ENCODE peak calls at places on chromosome 3, in seven cellular contexts. X is thoracic aorta; K is cardiac fibroblast; S is AG04450; P is psoas muscle; D is hepatocyte; T is CD8-positive, alpha-beta T cell. V is an unnamed sample.

GRCh38 chr3:12532182-12532581 is 13.1 kb downstream of the MKRN2OS start:
- DNase-seq in X (no peak), K (no peak), S (no peak), P (no peak), D (no peak), T (no peak), V (no peak)

GRCh38 chr3:160577093-160577492 is 11.7 kb upstream of the KPNA4 start:
- DNase-seq in X (no peak), K (no peak), S (no peak), P (no peak), D (no peak), T (no peak), V (no peak)

GRCh38 chr3:15055019-15055557 is 10.0 kb downstream of the MRPS25 start:
- DNase-seq in X (no peak), K (no peak), S (no peak), P (no peak), D (no peak), T (no peak), V (no peak)

GRCh38 chr3:4953119-4953518 is 26.1 kb upstream of the BHLHE40 start:
- DNase-seq in X (no peak), K (no peak), S (no peak), P (no peak), D (no peak), T (no peak), V (no peak)

GRCh38 chr3:162721736-162722135 is 1225.1 kb downstream of the OTOL1 start:
- DNase-seq in X (no peak), K (no peak), S (no peak), P (no peak), D (no peak), T (no peak), V (no peak)

GRCh38 chr3:65659396-65659795 is 379.3 kb downstream of the MAGI1 start:
- DNase-seq in X (no peak), K (no peak), S (no peak), P (no peak), D (no peak), T (no peak), V (no peak)

GRCh38 chr3:4994144-4994730 is 15.0 kb downstream of the BHLHE40 start:
- DNase-seq in X (no peak), K (no peak), S (no peak), P (no peak), D (no peak), T (no peak), V (peak; percentile 82)

GRCh38 chr3:184399410-184399809 is 19.6 kb downstream of the CHRD start:
- DNase-seq in X (no peak), K (peak; percentile 88), S (peak; percentile 88), P (no peak), D (peak; percentile 78), T (no peak), V (peak; percentile 23)

GRCh38 chr3:141387446-141388030 is 19.2 kb downstream of the ZBTB38 start:
- DNase-seq in X (no peak), K (no peak), S (no peak), P (no peak), D (no peak), T (no peak), V (no peak)

GRCh38 chr3:178532414-178532813 is 3.8 kb upstream of the KCNMB2 start:
- DNase-seq in X (no peak), K (peak; percentile 11), S (no peak), P (no peak), D (no peak), T (no peak), V (no peak)

GRCh38 chr3:105040026-105040622 is 326.6 kb upstream of the ALCAM start:
- DNase-seq in X (no peak), K (peak; percentile 34), S (no peak), P (no peak), D (no peak), T (no peak), V (no peak)

GRCh38 chr3:178137831-178138230 is 398.4 kb upstream of the KCNMB2 start:
- DNase-seq in X (no peak), K (no peak), S (no peak), P (no peak), D (no peak), T (no peak), V (no peak)

GRCh38 chr3:173465112-173465511 is 67.6 kb downstream of the NLGN1 start:
- DNase-seq in X (no peak), K (peak; percentile 24), S (no peak), P (no peak), D (no peak), T (no peak), V (peak; percentile 67)

GRCh38 chr3:67540198-67540894 is 114.1 kb downstream of the SUCLG2 start:
- DNase-seq in X (no peak), K (no peak), S (no peak), P (peak; percentile 36), D (peak; percentile 12), T (no peak), V (no peak)

GRCh38 chr3:122977645-122978466 is 49.7 kb downstream of the SEMA5B start:
- DNase-seq in X (peak; percentile 47), K (peak; percentile 74), S (peak; percentile 27), P (no peak), D (peak; percentile 80), T (no peak), V (peak; percentile 65)

GRCh38 chr3:43320288-43320687 is 33.9 kb downstream of the SNRK start:
- DNase-seq in X (no peak), K (no peak), S (no peak), P (no peak), D (no peak), T (no peak), V (no peak)

GRCh38 chr3:197256836-197257444 is 41.5 kb downstream of the DLG1 start:
- DNase-seq in X (no peak), K (peak; percentile 73), S (peak; percentile 24), P (no peak), D (peak; percentile 65), T (no peak), V (peak; percentile 59)

DNA sequence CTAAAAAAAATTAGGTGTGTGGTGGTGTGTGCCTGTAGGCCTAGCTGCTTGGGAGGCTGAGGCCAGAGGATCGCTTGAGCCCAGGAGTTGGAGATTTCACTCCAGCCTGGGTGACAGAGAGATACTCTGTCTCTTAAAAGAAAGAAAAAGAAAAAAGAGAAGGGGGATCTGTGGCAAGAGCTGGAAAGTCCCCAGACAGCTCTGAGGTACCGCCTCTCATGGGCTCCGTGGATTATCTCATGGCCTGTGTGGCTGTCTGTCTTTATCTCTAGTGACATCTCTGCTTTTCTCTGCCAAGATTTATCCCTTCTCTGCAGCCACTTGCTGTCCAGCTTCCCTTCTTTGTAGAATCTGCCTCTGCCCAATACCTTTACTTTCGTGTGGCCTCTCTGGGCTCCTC is 5.7 kb downstream of the EXOSC7 start:
- DNase-seq in X (no peak), K (no peak), S (no peak), P (no peak), D (no peak), T (no peak), V (no peak)
- TF ChIP-seq CTCF in X (no peak), K (no peak), S (no peak), P (no peak), D (no peak), T (no peak), V (no peak)

GRCh38 chr3:186823391-186823790 is 17.1 kb upstream of the RFC4 start:
- DNase-seq in X (no peak), K (peak; percentile 32), S (no peak), P (no peak), D (no peak), T (no peak), V (no peak)

GRCh38 chr3:186826978-186827857 is 15.3 kb upstream of the ADIPOQ start:
- DNase-seq in X (no peak), K (peak; percentile 88), S (peak; percentile 39), P (peak; percentile 89), D (peak; percentile 95), T (peak; percentile 59), V (peak; percentile 88)

GRCh38 chr3:186826316-186826977 is 16.1 kb upstream of the ADIPOQ start:
- DNase-seq in X (no peak), K (no peak), S (no peak), P (no peak), D (no peak), T (no peak), V (no peak)

GRCh38 chr3:186824430-186825139 is 17.9 kb upstream of the ADIPOQ start:
- DNase-seq in X (no peak), K (no peak), S (no peak), P (no peak), D (no peak), T (no peak), V (no peak)

DNA sequence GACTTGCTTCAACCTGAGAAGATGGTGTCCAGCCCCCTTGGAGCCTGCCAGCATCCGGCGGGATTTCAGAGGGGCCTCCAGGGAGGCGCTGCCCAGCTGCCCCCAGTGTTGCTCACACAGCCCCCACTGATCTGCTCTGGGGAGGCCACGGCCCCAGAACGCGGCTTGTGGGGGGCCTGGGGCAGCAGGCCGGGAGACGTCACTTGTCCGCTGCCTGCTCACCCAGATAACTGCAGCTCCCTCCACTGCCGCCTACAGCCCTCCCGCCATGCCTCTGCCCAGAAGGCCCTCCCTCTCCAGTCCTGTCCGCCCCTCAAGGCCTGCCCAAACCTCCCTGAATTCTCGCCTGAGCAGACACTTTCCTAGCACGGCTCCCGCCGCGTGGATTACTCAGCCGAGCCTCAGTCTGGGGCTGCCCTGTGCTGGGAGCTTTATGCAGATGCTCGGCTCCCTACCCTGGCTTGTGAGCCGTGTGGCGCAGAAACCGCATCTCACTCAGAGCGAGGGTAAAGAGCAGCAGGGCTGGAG is 17.2 kb upstream of the ADIPOQ start:
- DNase-seq in X (no peak), K (peak; percentile 69), S (peak; percentile 47), P (no peak), D (peak; percentile 62), T (no peak), V (no peak)
- TF ChIP-seq CTCF in X (no peak), K (no peak), S (no peak), P (no peak), D (no peak), T (no peak), V (no peak)

DNA sequence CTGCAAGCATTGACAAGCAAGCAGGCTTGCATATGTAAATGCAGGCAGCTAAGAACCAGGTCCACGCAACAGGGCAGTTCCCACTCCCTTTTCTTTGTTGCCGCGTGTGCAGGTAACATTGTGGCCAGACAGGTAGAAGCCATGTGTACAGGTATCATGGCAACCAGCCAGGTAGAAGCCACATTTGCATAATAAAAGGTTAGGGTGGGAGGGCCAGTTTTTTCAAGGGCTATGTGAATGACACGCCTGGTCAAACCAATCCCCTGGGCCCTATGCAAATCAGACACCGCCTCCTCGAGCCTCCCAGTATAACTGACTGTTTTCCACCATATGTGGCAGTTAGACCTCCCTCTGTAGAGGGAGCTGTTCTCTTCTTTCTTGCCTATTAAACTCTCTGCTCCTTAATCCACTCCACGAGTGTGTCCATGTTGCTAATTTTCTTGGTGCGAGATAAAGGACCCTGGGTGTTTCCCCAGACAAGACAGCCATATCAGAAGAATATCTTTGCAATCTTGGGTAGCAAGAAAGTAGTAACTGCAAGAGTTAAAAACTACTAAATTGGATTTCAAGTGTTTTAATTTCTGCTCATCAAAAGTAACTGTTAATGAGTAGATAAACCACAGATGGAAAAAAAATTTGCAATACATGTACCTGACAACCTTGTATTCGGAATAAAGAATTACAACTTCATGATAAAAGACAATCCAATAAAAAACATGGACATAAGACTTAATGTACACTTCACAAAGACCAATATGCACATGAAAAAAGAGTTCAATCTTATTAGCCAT is 21.8 kb downstream of the PCOLCE2 start:
- DNase-seq in X (no peak), K (no peak), S (no peak), P (no peak), D (peak; percentile 60), T (no peak), V (peak; percentile 48)
- TF ChIP-seq CTCF in X (no peak), K (peak; percentile 6), S (no peak), P (no peak), D (peak; percentile 20), T (no peak), V (no peak)

GRCh38 chr3:61443886-61444285 is 117.5 kb upstream of the PTPRG start:
- DNase-seq in X (no peak), K (no peak), S (no peak), P (no peak), D (no peak), T (no peak), V (no peak)
- TF ChIP-seq CTCF in X (no peak), K (no peak), S (no peak), P (no peak), D (no peak), T (no peak), V (no peak)

V was measured in MCF 10A.